ENCODE peak calls at places on chromosomes 2 and 18, in five cellular contexts. U, H, C, N and G are unnamed samples.

GRCh38 chr2:65818873-65819451 is 386.6 kb upstream of the SPRED2 start:
- DNase-seq in C (no peak), U (no peak), N (peak), H (no peak), G (peak)

GRCh38 chr2:138922973-138923563 is 142.9 kb upstream of the NXPH2 start:
- DNase-seq in N (peak), C (no peak), U (no peak), H (no peak), G (peak)

GRCh38 chr2:42055573-42056514 is 8.0 kb downstream of the PKDCC start:
- DNase-seq in H (no peak), N (peak), C (no peak), U (no peak), G (no peak)

GRCh38 chr2:219638217-219638947 is 11.0 kb downstream of the SLC4A3 start:
- DNase-seq in U (no peak), H (no peak), C (peak), N (no peak), G (no peak)

GRCh38 chr2:109371481-109372170 is 242.1 kb downstream of the SEPTIN10 start:
- DNase-seq in C (peak), U (no peak), H (no peak), N (no peak), G (no peak)

GRCh38 chr2:10940607-10941006 is 28.9 kb downstream of the KCNF1 start:
- DNase-seq in U (no peak), C (no peak), H (no peak), N (no peak), G (no peak)

GRCh38 chr2:60416221-60417008 is 137.0 kb downstream of the BCL11A start:
- DNase-seq in N (peak), C (no peak), H (no peak), U (peak), G (no peak)

GRCh38 chr2:113850687-113851086 is 39.2 kb upstream of the ACTR3 start:
- DNase-seq in H (no peak), N (no peak), U (no peak), C (no peak), G (peak)

GRCh38 chr2:208049006-208049405 is 23.7 kb upstream of the PLEKHM3 start:
- DNase-seq in N (no peak), H (no peak), C (no peak), U (no peak), G (no peak)

GRCh38 chr2:111704246-111704645 is 179.7 kb downstream of the ANAPC1 start:
- DNase-seq in U (peak), N (peak), C (no peak), H (no peak), G (no peak)

GRCh38 chr18:67519582-67519981 is 3.1 kb upstream of the DSEL start:
- DNase-seq in U (peak), C (no peak), N (peak), H (no peak), G (no peak)

GRCh38 chr2:27264253-27264752 is 1.5 kb upstream of the SLC30A3 start:
- DNase-seq in U (no peak), C (peak), H (no peak), N (no peak), G (no peak)

GRCh38 chr2:58449286-58450010 is 208.3 kb upstream of the FANCL start:
- DNase-seq in N (no peak), U (no peak), C (no peak), H (no peak), G (no peak)

GRCh38 chr2:9778012-9778411 is 65.3 kb upstream of the TAF1B start:
- DNase-seq in H (no peak), U (no peak), N (no peak), C (peak), G (no peak)

GRCh38 chr2:44053052-44053451 is 57.3 kb upstream of the LRPPRC start:
- DNase-seq in C (no peak), U (no peak), H (no peak), N (no peak), G (no peak)

GRCh38 chr2:36820942-36821605 is 124.6 kb downstream of the VIT start:
- DNase-seq in N (no peak), U (no peak), C (no peak), H (no peak), G (no peak)

GRCh38 chr2:176483481-176483880 is 214.2 kb downstream of the MTX2 start:
- DNase-seq in H (no peak), N (no peak), U (no peak), C (no peak), G (no peak)

GRCh38 chr18:23596183-23596582 is 9.9 kb upstream of the NPC1 start:
- DNase-seq in U (no peak), N (no peak), C (no peak), H (no peak), G (peak)

GRCh38 chr2:208363485-208363884 is 43.1 kb upstream of the PTH2R start:
- DNase-seq in C (no peak), H (no peak), N (peak), U (peak), G (no peak)

GRCh38 chr2:42424033-42424432 is 63.0 kb upstream of the COX7A2L start:
- DNase-seq in U (peak), N (no peak), C (no peak), H (no peak), G (no peak)

GRCh38 chr18:2824865-2825264 is 21.9 kb upstream of the EMILIN2 start:
- DNase-seq in U (no peak), N (no peak), H (no peak), C (no peak), G (no peak)

GRCh38 chr18:6488956-6489355 is 74.2 kb upstream of the L3MBTL4 start:
- DNase-seq in H (no peak), C (no peak), U (peak), N (no peak), G (no peak)

GRCh38 chr2:84022810-84023431 is 436.2 kb downstream of the SUCLG1 start:
- DNase-seq in H (peak), U (peak), N (peak), C (peak), G (peak)

GRCh38 chr2:241796610-241797138 is 12.3 kb upstream of the NEU4 start:
- DNase-seq in C (no peak), U (no peak), H (no peak), N (no peak), G (no peak)

GRCh38 chr2:143558665-143559064 is 429.4 kb downstream of the ARHGAP15 start:
- DNase-seq in U (peak), N (peak), H (no peak), C (no peak), G (no peak)

GRCh38 chr2:68258854-68259253 is 6.5 kb upstream of the PPP3R1 start:
- DNase-seq in N (no peak), U (peak), C (no peak), H (no peak), G (no peak)

GRCh38 chr2:54455584-54456525 is at the start of gene SPTBN1:
- DNase-seq in H (peak), N (peak), C (peak), U (peak), G (peak)

GRCh38 chr2:64609229-64609994 is 44.3 kb downstream of the SERTAD2 start:
- DNase-seq in U (peak), H (no peak), C (peak), N (peak), G (peak)

GRCh38 chr2:240396623-240397541 is 38.6 kb upstream of the GPC1 start:
- DNase-seq in U (no peak), C (peak), H (no peak), N (no peak), G (no peak)

GRCh38 chr2:19356545-19357382 is 1.7 kb downstream of the OSR1 start:
- DNase-seq in H (no peak), U (peak), C (no peak), N (peak), G (no peak)

GRCh38 chr2:180583441-180584140 is 396.8 kb upstream of the UBE2E3 start:
- DNase-seq in N (no peak), U (no peak), H (no peak), C (no peak), G (no peak)

GRCh38 chr2:189466656-189467055 is 25.4 kb downstream of the WDR75 start:
- DNase-seq in C (no peak), N (peak), H (no peak), U (peak), G (no peak)

DNA sequence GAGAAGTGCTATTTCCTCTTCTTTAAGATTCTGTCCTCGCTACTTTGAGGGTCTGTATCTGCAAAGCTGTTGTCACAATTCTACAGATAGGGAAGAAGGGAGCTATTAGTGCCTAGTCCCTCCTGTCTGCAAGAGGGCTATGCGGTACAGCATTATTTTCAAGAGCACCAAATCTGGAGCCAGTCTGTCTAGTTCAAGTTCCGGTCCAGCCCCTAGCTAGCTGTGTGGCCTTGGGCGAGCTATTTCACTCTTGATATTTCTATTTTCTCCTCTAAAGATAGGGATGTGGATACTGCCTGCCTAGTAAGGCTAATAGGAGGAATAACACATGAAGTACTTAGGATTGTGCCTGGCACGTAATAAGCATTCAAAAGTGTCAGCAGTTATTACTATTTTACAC is 272.4 kb downstream of the KCNE4 start:
- DNase-seq in N (no peak), C (no peak), H (no peak), U (no peak), G (no peak)
- H3K14ac ChIP-seq in N (no peak), C (no peak), H (no peak), U (no peak), G (no peak)

DNA sequence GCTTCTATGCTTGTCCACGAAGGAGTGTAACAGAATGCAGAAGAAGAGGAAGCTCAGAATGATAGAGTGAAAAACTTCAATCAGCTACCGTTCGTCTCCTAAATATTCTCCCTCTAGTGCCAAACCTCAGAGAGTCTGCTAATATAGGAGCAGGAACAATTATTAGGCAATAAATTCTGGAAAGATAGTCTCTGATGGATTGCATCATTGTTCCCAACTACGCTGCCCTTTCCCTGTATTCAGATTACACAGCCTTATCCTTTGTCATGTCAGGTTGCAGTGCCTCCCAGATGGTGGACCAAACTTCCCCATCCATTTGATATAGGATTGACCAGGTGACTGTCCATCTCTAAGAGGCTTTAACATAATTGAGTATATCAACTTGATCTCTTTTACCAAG is 811.5 kb upstream of the CHAC2 start:
- DNase-seq in H (no peak), C (no peak), N (no peak), U (no peak), G (no peak)
- H3K14ac ChIP-seq in H (no peak), C (no peak), N (no peak), U (no peak), G (no peak)

GRCh38 chr2:205684871-205685313 is 2.6 kb downstream of the NRP2 start:
- DNase-seq in U (peak), C (peak), N (peak), H (no peak), G (no peak)
- H3K14ac ChIP-seq in U (peak), C (peak), N (peak), H (peak), G (peak)

DNA sequence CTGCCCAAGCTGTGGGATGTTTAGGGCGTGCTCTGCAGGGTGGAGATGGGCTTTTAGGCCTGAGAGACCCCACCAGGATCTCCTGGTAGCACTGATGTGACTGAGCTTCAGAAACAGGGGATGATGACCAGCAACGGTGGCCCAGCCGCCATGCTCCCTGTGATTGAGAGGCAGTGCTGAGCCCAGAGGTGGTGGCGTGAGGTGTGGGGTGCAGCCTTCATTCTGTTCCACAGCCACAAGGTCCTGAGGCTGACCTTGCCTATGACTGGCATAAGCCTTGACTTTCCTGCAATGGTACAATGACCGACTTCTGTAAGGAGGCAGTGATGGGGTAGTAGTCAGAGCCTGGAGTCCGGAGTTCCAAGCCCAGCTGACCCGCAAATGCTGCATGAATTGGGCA is 263.3 kb downstream of the TSN start:
- DNase-seq in U (no peak), H (no peak), N (no peak), C (no peak), G (no peak)
- H3K14ac ChIP-seq in U (no peak), H (no peak), N (no peak), C (no peak), G (no peak)